ENCODE peak calls at places on chromosomes 6 and 20, in eight cellular contexts. J is HEK293T; W is effector CD8-positive, alpha-beta T cell; I is cardiac fibroblast; Q is nucleus accumbens; A is HT1080; H is RPMI8226; B is progenitor cell of endocrine pancreas. S is an unnamed sample.

GRCh38 chr6:111478064-111478476 is 4.9 kb downstream of the REV3L start:
- DNase-seq in J (no peak), W (no peak), I (peak; percentile 23), Q (no peak), A (peak; percentile 80), H (no peak), B (no peak), S (no peak)

GRCh38 chr20:41643504-41643938 is 25.3 kb upstream of the CHD6 start:
- DNase-seq in J (no peak), W (no peak), I (peak; percentile 93), Q (no peak), A (peak; percentile 79), H (no peak), B (no peak), S (peak; percentile 37)

GRCh38 chr6:53635322-53635721 is 30.2 kb downstream of the KLHL31 start:
- DNase-seq in J (no peak), W (no peak), I (no peak), Q (peak; percentile 55), A (no peak), H (no peak), B (no peak), S (no peak)

GRCh38 chr6:144652292-144652891 is 367.3 kb downstream of the UTRN start:
- DNase-seq in J (no peak), W (no peak), I (no peak), Q (no peak), A (no peak), H (no peak), B (no peak), S (no peak)

GRCh38 chr6:33949877-33950831 is 146.4 kb upstream of the MLN start:
- DNase-seq in J (no peak), W (no peak), I (no peak), Q (no peak), A (no peak), H (peak; percentile 67), B (no peak), S (peak; percentile 98)

GRCh38 chr6:26366504-26366903 is 1.5 kb downstream of the BTN3A2 start:
- DNase-seq in J (no peak), W (no peak), I (no peak), Q (no peak), A (peak; percentile 25), H (peak; percentile 77), B (no peak), S (no peak)

GRCh38 chr6:22411408-22412105 is 114.7 kb upstream of the PRL start:
- DNase-seq in J (no peak), W (no peak), I (peak; percentile 11), Q (no peak), A (no peak), H (no peak), B (no peak), S (no peak)

GRCh38 chr6:153013438-153013837 is 10.9 kb upstream of the MTRF1L start:
- DNase-seq in J (no peak), W (no peak), I (peak; percentile 52), Q (no peak), A (no peak), H (no peak), B (no peak), S (no peak)

GRCh38 chr6:7150381-7151064 is 42.8 kb downstream of the RREB1 start:
- DNase-seq in J (no peak), W (no peak), I (no peak), Q (no peak), A (no peak), H (no peak), B (no peak), S (no peak)

GRCh38 chr6:146968041-146968760 is 236.0 kb upstream of the STXBP5 start:
- DNase-seq in J (no peak), W (no peak), I (peak; percentile 85), Q (no peak), A (peak; percentile 75), H (no peak), B (no peak), S (no peak)

GRCh38 chr20:4135385-4136077 is 120.2 kb upstream of the RNF24 start:
- DNase-seq in J (peak; percentile 32), W (no peak), I (peak; percentile 97), Q (no peak), A (peak; percentile 100), H (no peak), B (no peak), S (peak; percentile 16)

GRCh38 chr6:32539839-32540238 is 9.8 kb upstream of the HLA-DRB5 start:
- DNase-seq in J (no peak), W (no peak), I (no peak), Q (no peak), A (no peak), H (no peak), B (no peak), S (no peak)

GRCh38 chr6:32609731-32610640 is 20.3 kb upstream of the HLA-DRB1 start:
- DNase-seq in J (peak; percentile 92), W (peak; percentile 27), I (peak; percentile 94), Q (no peak), A (peak; percentile 87), H (peak; percentile 37), B (peak; percentile 64), S (no peak)

GRCh38 chr6:77036400-77036799 is 426.9 kb downstream of the HTR1B start:
- DNase-seq in J (no peak), W (no peak), I (no peak), Q (no peak), A (no peak), H (no peak), B (no peak), S (no peak)

GRCh38 chr6:152575621-152576150 is 61.5 kb downstream of the SYNE1 start:
- DNase-seq in J (no peak), W (no peak), I (peak; percentile 78), Q (no peak), A (no peak), H (no peak), B (no peak), S (peak; percentile 1)

GRCh38 chr6:68559052-68559451 is 76.0 kb upstream of the ADGRB3 start:
- DNase-seq in J (peak; percentile 38), W (no peak), I (peak; percentile 4), Q (no peak), A (no peak), H (peak; percentile 16), B (no peak), S (peak; percentile 82)

GRCh38 chr20:3405139-3405538 is 2.3 kb downstream of the DNAAF9 start:
- DNase-seq in J (no peak), W (no peak), I (no peak), Q (no peak), A (no peak), H (no peak), B (no peak), S (no peak)

GRCh38 chr6:40227735-40228134 is 293.5 kb upstream of the MOCS1 start:
- DNase-seq in J (no peak), W (no peak), I (no peak), Q (no peak), A (no peak), H (peak; percentile 39), B (no peak), S (no peak)

GRCh38 chr6:89784838-89785237 is 34.8 kb downstream of the MDN1 start:
- DNase-seq in J (no peak), W (no peak), I (no peak), Q (no peak), A (no peak), H (no peak), B (no peak), S (no peak)

GRCh38 chr20:483791-484644 is 21.7 kb upstream of the TBC1D20 start:
- DNase-seq in J (no peak), W (no peak), I (peak; percentile 17), Q (no peak), A (no peak), H (no peak), B (no peak), S (no peak)

GRCh38 chr6:52575490-52575868 is 1.4 kb downstream of the TRAM2 start:
- DNase-seq in J (no peak), W (no peak), I (no peak), Q (no peak), A (peak; percentile 34), H (no peak), B (no peak), S (no peak)

GRCh38 chr6:51257938-51258337 is 439.3 kb downstream of the TFAP2B start:
- DNase-seq in J (no peak), W (no peak), I (no peak), Q (no peak), A (no peak), H (no peak), B (no peak), S (no peak)

GRCh38 chr20:63101781-63102719 is 95.3 kb upstream of the BHLHE23 start:
- DNase-seq in J (peak; percentile 46), W (peak; percentile 40), I (peak; percentile 54), Q (no peak), A (no peak), H (peak; percentile 71), B (no peak), S (peak; percentile 23)

GRCh38 chr20:9919271-9920014 is 80.6 kb upstream of the PAK5 start:
- DNase-seq in J (no peak), W (no peak), I (no peak), Q (no peak), A (no peak), H (no peak), B (no peak), S (no peak)

GRCh38 chr6:72561629-72562028 is 60.2 kb upstream of the KCNQ5 start:
- DNase-seq in J (no peak), W (no peak), I (no peak), Q (no peak), A (no peak), H (no peak), B (no peak), S (no peak)

GRCh38 chr6:12298017-12298958 is 8.1 kb downstream of the EDN1 start:
- DNase-seq in J (no peak), W (no peak), I (peak; percentile 31), Q (no peak), A (no peak), H (no peak), B (no peak), S (no peak)

GRCh38 chr6:76593668-76594067 is 521.2 kb upstream of the IMPG1 start:
- DNase-seq in J (no peak), W (no peak), I (no peak), Q (no peak), A (no peak), H (no peak), B (no peak), S (no peak)

GRCh38 chr6:144158133-144158532 is 7.8 kb downstream of the STX11 start:
- DNase-seq in J (no peak), W (no peak), I (peak; percentile 97), Q (no peak), A (peak; percentile 62), H (no peak), B (no peak), S (no peak)

GRCh38 chr6:80528115-80528514 is 421.6 kb downstream of the BCKDHB start:
- DNase-seq in J (no peak), W (no peak), I (peak; percentile 44), Q (no peak), A (no peak), H (no peak), B (no peak), S (no peak)

GRCh38 chr20:58851221-58851968 is 693 bp upstream of the GNAS-AS1 start:
- DNase-seq in J (no peak), W (no peak), I (no peak), Q (no peak), A (no peak), H (peak; percentile 23), B (no peak), S (no peak)

GRCh38 chr6:84867521-84867920 is 103.1 kb upstream of the TBX18 start:
- DNase-seq in J (no peak), W (no peak), I (peak; percentile 81), Q (no peak), A (peak; percentile 50), H (no peak), B (no peak), S (no peak)

GRCh38 chr6:169074551-169074950 is 179.1 kb downstream of the THBS2 start:
- DNase-seq in J (no peak), W (no peak), I (peak; percentile 34), Q (no peak), A (no peak), H (no peak), B (no peak), S (no peak)

GRCh38 chr20:57392512-57393271 is 1.5 kb downstream of the RBM38 start:
- DNase-seq in J (no peak), W (peak; percentile 68), I (no peak), Q (peak; percentile 44), A (no peak), H (peak; percentile 80), B (no peak), S (no peak)

S was measured in COR-L47.